ENCODE peak calls at places on chromosome 17, in nine cellular contexts. G is BJ, N is stomach, S is tibial artery, H is fibroblast of lung, M is fibroblast of mammary gland, R is brain microvascular endothelial cell, J is cardiac muscle cell, V is neural progenitor cell. T is an unnamed sample.

GRCh38 chr17:302300-302698 is 50.3 kb downstream of the RPH3AL start:
- DNase-seq in G (no peak), N (peak), S (no peak), H (no peak), M (no peak), R (no peak), J (no peak), V (no peak), T (no peak)

GRCh38 chr17:80960037-80960796 is 31.4 kb upstream of the CHMP6 start:
- DNase-seq in G (no peak), N (no peak), S (no peak), H (no peak), M (no peak), R (no peak), J (no peak), V (no peak), T (no peak)

GRCh38 chr17:81173761-81174160 is 7.7 kb upstream of the AATK start:
- DNase-seq in G (peak), N (no peak), S (no peak), H (no peak), M (peak), R (no peak), J (no peak), V (no peak), T (no peak)

GRCh38 chr17:45294506-45294905 is 22.3 kb downstream of the MAP3K14 start:
- DNase-seq in G (no peak), N (peak), S (no peak), H (peak), M (peak), R (peak), J (peak), V (no peak), T (peak)

GRCh38 chr17:61904094-61904710 is 23.6 kb downstream of the INTS2 start:
- DNase-seq in G (no peak), N (no peak), S (no peak), H (no peak), M (no peak), R (no peak), J (no peak), V (no peak), T (no peak)

GRCh38 chr17:75565066-75565465 is 22.5 kb upstream of the MYO15B start:
- DNase-seq in G (peak), N (no peak), S (no peak), H (peak), M (peak), R (no peak), J (peak), V (no peak), T (peak)

GRCh38 chr17:78607061-78607460 is 29.9 kb upstream of the DNAH17 start:
- DNase-seq in G (no peak), N (no peak), S (no peak), H (no peak), M (no peak), R (no peak), J (no peak), V (peak), T (no peak)

GRCh38 chr17:81427446-81428120 is 32.3 kb downstream of the BAHCC1 start:
- DNase-seq in G (no peak), N (peak), S (no peak), H (no peak), M (no peak), R (no peak), J (no peak), V (peak), T (no peak)

GRCh38 chr17:3003401-3004149 is 59.8 kb downstream of the OR1D5 start:
- DNase-seq in G (no peak), N (peak), S (peak), H (no peak), M (no peak), R (no peak), J (no peak), V (no peak), T (no peak)

GRCh38 chr17:45073414-45074070 is 12.4 kb downstream of the NMT1 start:
- DNase-seq in G (peak), N (no peak), S (peak), H (peak), M (peak), R (no peak), J (peak), V (no peak), T (peak)

GRCh38 chr17:47257651-47258339 is 4.2 kb downstream of the ITGB3 start:
- DNase-seq in G (peak), N (no peak), S (no peak), H (peak), M (peak), R (peak), J (peak), V (no peak), T (peak)

GRCh38 chr17:66985338-66985737 is 20.8 kb downstream of the CACNG4 start:
- DNase-seq in G (no peak), N (no peak), S (no peak), H (no peak), M (no peak), R (no peak), J (no peak), V (no peak), T (no peak)

GRCh38 chr17:35214631-35215273 is 20.6 kb upstream of the SLC35G3 start:
- DNase-seq in G (no peak), N (no peak), S (no peak), H (no peak), M (no peak), R (no peak), J (no peak), V (no peak), T (no peak)

GRCh38 chr17:45813051-45813731 is 29.1 kb downstream of the CRHR1 start:
- DNase-seq in G (no peak), N (no peak), S (no peak), H (no peak), M (no peak), R (no peak), J (peak), V (peak), T (peak)

GRCh38 chr17:5686246-5686645 is 101.9 kb upstream of the NLRP1 start:
- DNase-seq in G (no peak), N (no peak), S (no peak), H (no peak), M (no peak), R (no peak), J (no peak), V (no peak), T (no peak)

GRCh38 chr17:49450181-49450580 is 35.5 kb upstream of the PHB1 start:
- DNase-seq in G (no peak), N (no peak), S (no peak), H (no peak), M (no peak), R (no peak), J (no peak), V (no peak), T (no peak)

GRCh38 chr17:62880120-62880519 is 72.0 kb upstream of the MARCHF10 start:
- DNase-seq in G (no peak), N (no peak), S (no peak), H (no peak), M (no peak), R (no peak), J (no peak), V (no peak), T (no peak)

GRCh38 chr17:6894206-6894528 is 62.6 kb upstream of the TEKT1 start:
- DNase-seq in G (no peak), N (no peak), S (no peak), H (no peak), M (peak), R (no peak), J (peak), V (peak), T (peak)

GRCh38 chr17:35617505-35617904 is 30.4 kb downstream of the AP2B1 start:
- DNase-seq in G (no peak), N (no peak), S (no peak), H (no peak), M (no peak), R (no peak), J (no peak), V (no peak), T (no peak)

DNA sequence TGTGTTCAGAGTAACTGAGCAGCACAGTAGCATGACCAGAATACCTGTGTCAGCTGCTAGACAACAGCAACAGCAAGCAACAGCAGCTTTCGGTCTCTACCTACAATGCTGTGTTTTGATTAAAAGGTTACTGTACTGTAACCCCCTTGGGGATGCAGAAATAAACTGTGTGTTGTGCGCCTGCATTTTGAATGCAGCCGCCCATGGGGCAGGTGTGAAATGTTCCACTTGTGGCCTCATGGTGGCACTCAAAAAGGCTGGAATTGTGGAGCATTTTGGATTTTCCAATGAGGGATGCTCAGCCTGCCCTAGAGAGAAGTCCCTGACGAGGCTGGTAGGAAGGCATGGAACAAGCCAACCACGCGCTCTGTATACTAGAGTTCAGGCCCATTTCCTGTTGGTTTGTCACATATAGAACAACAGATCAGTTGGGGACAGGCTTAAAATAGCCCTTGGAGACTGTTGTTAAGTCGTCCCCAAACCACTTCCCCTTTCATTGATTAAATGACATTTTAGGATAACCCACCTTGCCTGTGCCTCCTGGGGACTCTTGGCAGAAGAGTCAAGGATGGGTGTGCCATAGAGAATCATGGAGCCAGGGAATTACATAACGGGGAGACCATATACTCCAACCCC is 27.1 kb downstream of the SCPEP1 start:
- DNase-seq in G (no peak), N (peak), S (no peak), H (no peak), M (no peak), R (no peak), J (no peak), V (peak), T (no peak)
- TF ChIP-seq CTCF in G (no peak), N (no peak), S (peak), H (peak), M (no peak), R (peak), J (peak), V (peak), T (peak)

DNA sequence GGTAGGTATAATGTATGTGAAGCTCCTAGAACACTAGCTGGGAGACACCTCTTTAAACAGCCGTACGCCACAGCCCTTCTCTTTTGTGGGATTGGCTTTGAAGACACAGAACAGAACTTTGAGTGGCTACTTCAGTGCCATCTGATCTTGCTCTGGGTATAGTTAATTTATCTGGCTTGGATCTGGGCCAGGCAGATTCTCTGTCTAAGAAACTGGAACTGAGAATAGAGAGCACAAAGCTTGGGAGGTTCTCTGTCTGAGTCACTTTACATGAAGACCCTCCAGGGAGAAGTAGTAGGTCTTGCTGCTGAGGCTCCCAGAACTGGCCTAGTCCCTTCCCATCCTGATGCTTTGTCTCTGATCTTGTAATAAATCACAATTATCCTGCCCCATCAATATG is 721.0 kb upstream of the KIF2B start:
- DNase-seq in G (no peak), N (no peak), S (no peak), H (no peak), M (no peak), R (no peak), J (no peak), V (no peak), T (no peak)
- H3K4me3 ChIP-seq in G (no peak), N (no peak), S (no peak), H (no peak), M (no peak), R (no peak), J (no peak), V (no peak), T (no peak)

DNA sequence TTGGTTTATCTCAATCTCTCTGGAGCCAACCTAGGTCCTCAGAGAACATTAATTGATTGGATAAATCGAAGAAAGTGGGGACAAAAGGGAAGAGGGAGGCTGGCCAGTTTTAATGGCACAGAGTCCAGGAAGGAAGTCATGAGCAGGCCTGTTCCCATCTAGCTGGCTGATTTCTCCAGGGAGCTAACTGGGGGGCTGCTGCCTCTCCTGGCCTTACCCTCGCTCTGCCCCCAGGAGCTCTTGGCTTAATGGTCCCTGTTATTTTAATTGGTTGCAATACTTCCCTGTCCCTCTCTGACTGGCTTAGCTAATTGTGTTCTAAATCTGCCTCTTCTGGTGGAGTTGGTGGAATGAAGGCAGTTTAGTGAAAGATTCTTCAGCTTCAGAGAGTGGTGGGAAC is 61.4 kb downstream of the MGAT5B start:
- DNase-seq in G (no peak), N (no peak), S (no peak), H (no peak), M (no peak), R (no peak), J (no peak), V (no peak), T (no peak)
- TF ChIP-seq CTCF in G (no peak), N (no peak), S (no peak), H (no peak), M (no peak), R (no peak), J (no peak), V (no peak), T (no peak)

GRCh38 chr17:65093930-65094329 is 37.4 kb upstream of the GNA13 start:
- DNase-seq in G (no peak), N (no peak), S (no peak), H (no peak), M (no peak), R (no peak), J (no peak), V (no peak), T (peak)

GRCh38 chr17:65099475-65099874 is 37.7 kb upstream of the RGS9 start:
- DNase-seq in G (no peak), N (no peak), S (no peak), H (no peak), M (no peak), R (no peak), J (no peak), V (no peak), T (no peak)

GRCh38 chr17:65099941-65100315 is 37.2 kb upstream of the RGS9 start:
- DNase-seq in G (no peak), N (peak), S (peak), H (peak), M (peak), R (peak), J (peak), V (no peak), T (peak)

GRCh38 chr17:65095465-65095864 is 38.9 kb upstream of the GNA13 start:
- DNase-seq in G (no peak), N (no peak), S (no peak), H (no peak), M (no peak), R (no peak), J (no peak), V (no peak), T (no peak)

DNA sequence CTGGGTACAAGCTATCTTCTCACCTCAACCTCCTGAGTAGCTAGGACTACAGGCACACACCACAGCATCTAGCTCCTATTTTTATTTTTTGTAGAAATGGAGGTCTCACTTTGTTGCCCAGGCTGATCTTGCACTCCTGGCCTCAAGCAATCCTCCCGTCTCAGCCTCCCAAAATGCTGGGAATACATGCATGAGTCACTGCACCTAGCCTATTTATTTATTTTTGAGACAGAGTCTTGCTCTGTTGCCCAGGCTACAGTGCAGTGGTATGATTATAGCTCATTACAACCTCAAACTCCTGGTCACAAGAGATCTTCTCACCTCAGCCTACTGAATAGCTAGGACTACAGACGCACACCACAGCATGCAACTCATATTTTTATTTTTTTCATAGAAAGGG is 40.1 kb upstream of the RGS9 start:
- DNase-seq in G (no peak), N (no peak), S (no peak), H (no peak), M (no peak), R (no peak), J (no peak), V (no peak), T (no peak)
- H3K4me3 ChIP-seq in G (no peak), N (no peak), S (no peak), H (no peak), M (no peak), R (no peak), J (no peak), V (no peak), T (no peak)

GRCh38 chr17:60901222-60901621 is 223.6 kb downstream of the BCAS3 start:
- DNase-seq in G (no peak), N (no peak), S (no peak), H (peak), M (peak), R (no peak), J (peak), V (no peak), T (peak)
- TF ChIP-seq CTCF in G (no peak), N (no peak), S (peak), H (no peak), M (no peak), R (peak), J (no peak), V (no peak), T (peak)

DNA sequence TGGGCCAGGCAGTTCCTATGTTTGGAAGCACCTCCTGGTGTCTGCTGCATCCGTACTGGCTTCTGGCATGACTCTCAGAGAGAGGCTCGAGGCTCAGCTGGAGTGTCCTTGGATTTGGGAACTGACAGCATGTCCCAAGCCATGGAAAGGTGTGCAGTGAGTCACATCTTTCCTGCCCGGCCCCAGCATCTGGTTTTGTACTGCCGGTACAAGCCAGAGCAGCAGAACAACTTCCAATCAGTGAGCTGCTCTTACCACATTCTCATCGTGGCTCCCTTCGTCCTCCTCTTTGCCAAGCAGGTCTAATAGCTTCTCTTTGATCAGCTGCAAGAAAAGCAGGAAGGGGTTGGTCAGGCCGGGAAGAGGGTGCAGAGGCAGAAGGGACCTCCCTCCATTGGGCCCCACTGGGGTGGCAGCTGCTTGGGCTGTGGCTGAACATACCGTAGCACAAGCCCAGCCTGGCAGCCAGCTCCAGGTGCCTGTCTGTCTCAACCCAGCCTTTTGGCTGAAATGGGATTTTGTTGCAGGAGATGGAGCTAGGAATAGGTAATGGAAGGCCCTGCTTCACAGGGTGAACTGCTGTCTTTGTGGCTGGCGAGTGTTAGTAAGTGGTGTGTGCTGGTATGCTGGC is 24.2 kb downstream of the SPACA3 start:
- DNase-seq in G (no peak), N (no peak), S (no peak), H (no peak), M (no peak), R (no peak), J (no peak), V (no peak), T (no peak)
- H3K4me3 ChIP-seq in G (no peak), N (no peak), S (no peak), H (no peak), M (no peak), R (no peak), J (no peak), V (no peak), T (no peak)

DNA sequence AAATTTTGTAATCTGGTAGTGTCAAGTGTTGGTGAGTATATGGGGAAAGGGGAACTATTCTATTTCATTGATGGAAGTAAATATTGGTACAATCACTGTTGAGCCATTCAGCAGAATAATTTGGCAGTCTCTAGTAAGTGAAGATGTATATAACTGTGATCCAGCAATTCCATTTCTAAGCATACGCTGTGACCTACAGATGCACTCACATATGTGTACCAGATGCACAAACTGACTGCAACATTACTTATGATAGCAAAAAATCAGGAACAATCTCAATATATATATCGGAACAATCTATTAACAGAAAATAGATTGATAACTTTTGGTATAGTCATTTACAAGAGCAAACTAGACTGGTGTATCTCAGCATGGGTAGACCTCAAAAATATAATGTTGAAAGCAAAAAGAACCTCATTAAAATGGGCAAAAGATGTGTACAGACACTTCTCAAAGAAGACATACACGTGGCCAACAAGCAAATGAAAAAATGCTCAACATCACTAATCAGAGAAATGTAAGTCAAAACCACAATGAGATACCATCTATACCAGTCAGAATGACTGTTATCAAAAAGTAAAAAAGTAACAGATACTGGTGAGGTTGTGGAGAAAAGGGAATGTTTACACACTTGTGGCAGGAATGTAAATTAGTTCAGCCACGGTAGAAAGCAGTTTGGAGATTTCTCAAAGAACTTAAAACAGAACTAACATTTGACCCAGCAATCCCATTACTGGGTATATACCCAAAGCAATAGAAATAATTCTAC is 20.8 kb downstream of the ADAP2 start:
- DNase-seq in G (no peak), N (no peak), S (no peak), H (peak), M (no peak), R (no peak), J (no peak), V (no peak), T (no peak)
- TF ChIP-seq CTCF in G (peak), N (no peak), S (no peak), H (no peak), M (no peak), R (no peak), J (no peak), V (no peak), T (no peak)

DNA sequence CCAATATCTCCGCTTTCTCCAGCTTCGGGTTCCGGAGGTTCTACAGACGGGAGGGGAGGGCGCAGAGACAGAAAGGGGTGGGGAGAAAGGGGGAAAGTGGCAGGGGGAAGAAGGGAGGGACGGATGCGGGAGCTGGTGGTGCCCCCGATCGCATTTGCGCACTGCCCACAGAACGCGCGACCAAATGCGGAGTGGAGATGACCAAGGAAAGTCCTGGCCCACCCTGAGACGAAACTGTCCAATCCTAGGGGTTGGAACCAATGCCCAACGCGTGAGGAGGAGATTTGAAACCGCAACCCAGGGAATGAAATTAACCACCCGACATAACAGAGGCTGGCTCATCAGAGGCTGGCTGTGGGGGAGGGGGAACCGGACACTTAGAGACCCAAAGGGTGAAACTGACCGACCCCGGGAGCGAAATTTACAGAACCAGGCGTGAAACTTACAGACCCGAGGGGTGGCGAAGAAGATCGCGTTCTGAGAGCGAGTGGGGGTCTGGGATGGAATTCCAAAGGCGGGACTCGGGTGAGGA is 1.4 kb downstream of the HES7 start:
- DNase-seq in G (no peak), N (no peak), S (no peak), H (peak), M (peak), R (no peak), J (no peak), V (peak), T (peak)
- H3K4me3 ChIP-seq in G (peak), N (peak), S (peak), H (peak), M (peak), R (peak), J (peak), V (peak), T (peak)

T was measured in choroid plexus epithelial cell.